ENCODE peak calls at places on chromosome 18, in six cellular contexts. A is left ventricle myocardium inferior, S is heart right ventricle, R is uterus, K is A549, L is tibial artery. N is an unnamed sample.
A peak's percentile ranks its signal among the peaks of the same experiment; 100 is the strongest.

GRCh38 chr18:76875390-76876330 is 53.3 kb downstream of the ZNF236 start:
- DNase-seq in A (no peak), S (no peak), R (no peak), K (peak; percentile 8), L (no peak), N (peak; percentile 29)

GRCh38 chr18:47215554-47216138 is 35.8 kb downstream of the SKOR2 start:
- DNase-seq in A (no peak), S (no peak), R (no peak), K (peak; percentile 11), L (no peak), N (peak; percentile 21)

GRCh38 chr18:47343291-47343690 is 91.8 kb upstream of the SKOR2 start:
- DNase-seq in A (no peak), S (no peak), R (no peak), K (no peak), L (no peak), N (no peak)

GRCh38 chr18:26960901-26961300 is 95.4 kb upstream of the AQP4 start:
- DNase-seq in A (no peak), S (no peak), R (no peak), K (no peak), L (no peak), N (no peak)

GRCh38 chr18:76957384-76958355 is 135.3 kb downstream of the ZNF236 start:
- DNase-seq in A (no peak), S (no peak), R (no peak), K (no peak), L (no peak), N (no peak)

GRCh38 chr18:48994044-48994651 is 43.4 kb upstream of the SMAD7 start:
- DNase-seq in A (no peak), S (no peak), R (peak; percentile 76), K (no peak), L (no peak), N (no peak)

GRCh38 chr18:12318334-12318697 is 10.3 kb downstream of the TUBB6 start:
- DNase-seq in A (no peak), S (no peak), R (no peak), K (no peak), L (no peak), N (no peak)

GRCh38 chr18:29491907-29492306 is 1315.0 kb upstream of the CDH2 start:
- DNase-seq in A (no peak), S (no peak), R (no peak), K (no peak), L (no peak), N (no peak)

GRCh38 chr18:35376393-35376741 is 770 bp downstream of the ZNF396 start:
- DNase-seq in A (peak; percentile 22), S (peak; percentile 24), R (no peak), K (no peak), L (peak; percentile 64), N (no peak)

GRCh38 chr18:47490882-47491281 is 239.4 kb upstream of the SKOR2 start:
- DNase-seq in A (no peak), S (no peak), R (no peak), K (no peak), L (no peak), N (no peak)

GRCh38 chr18:72458256-72458655 is 85.9 kb downstream of the CBLN2 start:
- DNase-seq in A (no peak), S (no peak), R (no peak), K (no peak), L (no peak), N (no peak)

GRCh38 chr18:7224198-7224597 is 6.7 kb upstream of the LRRC30 start:
- DNase-seq in A (no peak), S (no peak), R (no peak), K (no peak), L (no peak), N (no peak)

GRCh38 chr18:42069036-42069435 is 114.0 kb downstream of the PIK3C3 start:
- DNase-seq in A (no peak), S (no peak), R (no peak), K (no peak), L (no peak), N (no peak)

GRCh38 chr18:45590060-45590537 is 25.2 kb upstream of the SLC14A2 start:
- DNase-seq in A (no peak), S (no peak), R (peak; percentile 56), K (no peak), L (no peak), N (no peak)

GRCh38 chr18:5488844-5489243 is 55.0 kb downstream of the EPB41L3 start:
- DNase-seq in A (no peak), S (no peak), R (peak; percentile 35), K (no peak), L (no peak), N (peak; percentile 50)

GRCh38 chr18:78906066-78906465 is 73.6 kb upstream of the SALL3 start:
- DNase-seq in A (no peak), S (no peak), R (no peak), K (no peak), L (no peak), N (no peak)

GRCh38 chr18:54783100-54783499 is 45.2 kb upstream of the RAB27B start:
- DNase-seq in A (no peak), S (no peak), R (no peak), K (no peak), L (no peak), N (no peak)

GRCh38 chr18:48842259-48843061 is 108.3 kb downstream of the SMAD7 start:
- DNase-seq in A (no peak), S (peak; percentile 42), R (no peak), K (no peak), L (peak; percentile 63), N (peak; percentile 75)

GRCh38 chr18:54950221-54950620 is 9.0 kb downstream of the CCDC68 start:
- DNase-seq in A (no peak), S (no peak), R (no peak), K (no peak), L (no peak), N (no peak)

GRCh38 chr18:48820483-48821250 is 130.1 kb downstream of the SMAD7 start:
- DNase-seq in A (peak; percentile 6), S (no peak), R (peak; percentile 4), K (no peak), L (peak; percentile 57), N (no peak)

GRCh38 chr18:40293311-40293710 is 1661.7 kb upstream of the PIK3C3 start:
- DNase-seq in A (no peak), S (no peak), R (no peak), K (no peak), L (no peak), N (no peak)

GRCh38 chr18:49565656-49566055 is 3.8 kb downstream of the LIPG start:
- DNase-seq in A (peak; percentile 46), S (peak; percentile 24), R (no peak), K (no peak), L (no peak), N (peak; percentile 53)

GRCh38 chr18:47380153-47380552 is 128.7 kb upstream of the SKOR2 start:
- DNase-seq in A (no peak), S (no peak), R (no peak), K (no peak), L (no peak), N (no peak)

GRCh38 chr18:21330122-21330701 is 88.2 kb downstream of the GREB1L start:
- DNase-seq in A (peak; percentile 17), S (no peak), R (no peak), K (peak; percentile 9), L (no peak), N (no peak)

GRCh38 chr18:5238371-5238758 is 41.3 kb upstream of the AKAIN1 start:
- DNase-seq in A (peak; percentile 25), S (peak; percentile 44), R (peak; percentile 29), K (no peak), L (no peak), N (peak; percentile 49)

GRCh38 chr18:68221116-68221724 is 493.7 kb downstream of the TMX3 start:
- DNase-seq in A (no peak), S (no peak), R (no peak), K (no peak), L (no peak), N (no peak)

GRCh38 chr18:48375150-48375790 is 33.9 kb downstream of the ZBTB7C start:
- DNase-seq in A (no peak), S (no peak), R (no peak), K (no peak), L (no peak), N (no peak)

DNA sequence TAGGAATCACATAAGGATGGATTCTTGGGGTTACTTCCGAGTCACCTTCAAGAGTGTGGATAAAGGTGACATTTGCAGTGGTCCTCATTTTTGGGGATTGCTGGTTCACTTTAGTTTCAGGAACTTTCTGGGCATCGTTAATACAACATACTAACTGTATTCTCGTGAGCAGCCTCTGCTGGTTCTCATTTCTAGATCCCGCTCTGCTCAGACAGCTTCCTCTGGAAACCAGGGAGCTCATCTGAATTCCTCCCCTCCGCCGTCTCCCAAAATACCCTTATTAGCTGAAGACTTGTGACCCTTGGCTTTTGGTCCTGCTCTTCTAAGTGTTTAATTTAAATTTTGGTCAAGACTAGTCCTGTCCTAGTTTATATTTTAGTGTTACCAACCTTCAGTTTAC is 64.5 kb downstream of the ZNF532 start:
- DNase-seq in A (no peak), S (no peak), R (no peak), K (no peak), L (no peak), N (no peak)
- TF ChIP-seq CTCF in A (no peak), S (no peak), R (no peak), K (no peak), L (no peak), N (no peak)

GRCh38 chr18:60556326-60556725 is 183.8 kb upstream of the MC4R start:
- DNase-seq in A (no peak), S (no peak), R (no peak), K (no peak), L (no peak), N (no peak)
- H3K27ac ChIP-seq in A (no peak overlapping the region), S (no peak overlapping the region), R (no peak overlapping the region), K (no peak overlapping the region), L (no peak overlapping the region), N (no peak overlapping the region)

GRCh38 chr18:75273817-75274216 is 63.2 kb downstream of the TSHZ1 start:
- DNase-seq in A (no peak), S (no peak), R (no peak), K (no peak), L (no peak), N (no peak)
- TF ChIP-seq CTCF in A (no peak), S (no peak), R (no peak), K (no peak), L (no peak), N (no peak)

GRCh38 chr18:10128906-10129305 is 215.1 kb downstream of the VAPA start:
- DNase-seq in A (no peak), S (no peak), R (no peak), K (no peak), L (no peak), N (no peak)
- H3K27ac ChIP-seq in A (no peak overlapping the region), S (no peak overlapping the region), R (no peak overlapping the region), K (no peak overlapping the region), L (no peak overlapping the region), N (no peak overlapping the region)

DNA sequence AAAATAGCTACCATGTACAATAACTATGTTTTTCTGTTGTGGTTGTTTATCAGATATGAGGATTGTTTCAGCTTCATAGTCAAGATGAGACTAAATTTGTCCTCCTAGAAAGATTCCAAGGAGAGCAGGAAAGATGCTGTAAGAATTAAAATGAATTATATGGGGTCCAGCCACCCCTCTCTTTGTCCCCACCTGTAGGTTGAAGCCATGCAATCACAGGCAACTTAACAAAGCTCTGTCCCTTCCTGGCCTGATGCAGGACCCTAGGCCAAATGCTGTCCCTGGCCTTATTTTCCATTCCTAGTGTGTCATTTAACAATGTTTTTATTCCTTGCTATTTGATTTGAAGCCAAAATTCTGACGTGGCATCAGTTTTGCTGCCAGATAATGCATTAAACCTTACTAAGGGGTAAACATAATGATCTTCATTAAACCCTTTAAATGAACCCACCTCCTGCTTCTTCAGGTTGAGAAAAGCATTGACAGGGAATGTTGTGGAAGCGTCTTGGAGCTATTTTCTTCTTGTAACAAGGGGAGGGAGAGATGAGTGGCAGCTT is 240.9 kb upstream of the ZNF521 start:
- DNase-seq in A (no peak), S (no peak), R (no peak), K (no peak), L (no peak), N (no peak)
- TF ChIP-seq CTCF in A (no peak), S (no peak), R (no peak), K (no peak), L (no peak), N (no peak)